ENCODE peak calls at places on chromosomes 6 and 20, in eight cellular contexts. S, U, J, T, F, C, Y and Q are unnamed samples.

GRCh38 chr20:7855545-7855944 is 84.7 kb downstream of the HAO1 start:
- DNase-seq in S (no peak), U (no peak), J (no peak), T (no peak), F (no peak), C (no peak), Y (no peak), Q (no peak)

GRCh38 chr6:170052991-170053821 is 237.7 kb downstream of the DLL1 start:
- DNase-seq in S (no peak), U (peak; percentile 9), J (no peak), T (no peak), F (no peak), C (peak; percentile 19), Y (no peak), Q (no peak)

GRCh38 chr6:73134588-73134987 is 90.7 kb downstream of the KHDC1L start:
- DNase-seq in S (no peak), U (no peak), J (peak; percentile 59), T (no peak), F (no peak), C (no peak), Y (no peak), Q (no peak)

GRCh38 chr20:40019510-40019909 is 669.5 kb downstream of the MAFB start:
- DNase-seq in S (no peak), U (no peak), J (no peak), T (no peak), F (no peak), C (no peak), Y (no peak), Q (no peak)

GRCh38 chr20:4512891-4513550 is 208.7 kb upstream of the PRND start:
- DNase-seq in S (peak; percentile 74), U (no peak), J (no peak), T (peak; percentile 89), F (no peak), C (no peak), Y (no peak), Q (peak; percentile 93)

GRCh38 chr20:32958574-32958973 is 45.7 kb downstream of the SUN5 start:
- DNase-seq in S (no peak), U (no peak), J (no peak), T (no peak), F (no peak), C (no peak), Y (no peak), Q (no peak)

GRCh38 chr6:158285321-158285960 is 26.8 kb upstream of the TULP4 start:
- DNase-seq in S (no peak), U (no peak), J (no peak), T (no peak), F (no peak), C (no peak), Y (no peak), Q (no peak)

GRCh38 chr20:6841128-6841527 is 73.6 kb downstream of the BMP2 start:
- DNase-seq in S (no peak), U (no peak), J (no peak), T (no peak), F (no peak), C (no peak), Y (no peak), Q (no peak)

GRCh38 chr6:111087106-111087835 is at the start of gene SLC16A10:
- DNase-seq in S (no peak), U (peak; percentile 76), J (peak; percentile 82), T (peak; percentile 10), F (no peak), C (peak; percentile 84), Y (peak; percentile 21), Q (no peak)

GRCh38 chr6:103617642-103618041 is 1242.1 kb downstream of the HACE1 start:
- DNase-seq in S (no peak), U (no peak), J (no peak), T (no peak), F (no peak), C (no peak), Y (no peak), Q (no peak)

GRCh38 chr20:878511-879307 is 37.4 kb downstream of the ANGPT4 start:
- DNase-seq in S (no peak), U (no peak), J (peak; percentile 19), T (peak; percentile 3), F (no peak), C (no peak), Y (no peak), Q (no peak)

GRCh38 chr6:85436408-85436807 is 13.5 kb upstream of the NT5E start:
- DNase-seq in S (no peak), U (no peak), J (no peak), T (peak; percentile 74), F (peak; percentile 40), C (no peak), Y (no peak), Q (peak; percentile 86)

GRCh38 chr20:13349240-13349604 is 128.1 kb downstream of the ISM1 start:
- DNase-seq in S (no peak), U (no peak), J (no peak), T (no peak), F (no peak), C (no peak), Y (no peak), Q (no peak)

GRCh38 chr6:53066059-53066406 is 829 bp downstream of the FBXO9 start:
- DNase-seq in S (no peak), U (peak; percentile 58), J (no peak), T (no peak), F (no peak), C (peak; percentile 45), Y (no peak), Q (no peak)

GRCh38 chr6:27130668-27131428 is 116.7 kb upstream of the PRSS16 start:
- DNase-seq in S (no peak), U (no peak), J (peak; percentile 59), T (no peak), F (no peak), C (no peak), Y (no peak), Q (no peak)

GRCh38 chr20:45359406-45360148 is 3.4 kb upstream of the SYS1 start:
- DNase-seq in S (no peak), U (no peak), J (peak; percentile 25), T (no peak), F (no peak), C (peak; percentile 53), Y (peak; percentile 90), Q (no peak)

GRCh38 chr6:35735452-35735851 is 1.4 kb upstream of the ARMC12 start:
- DNase-seq in S (no peak), U (no peak), J (no peak), T (no peak), F (no peak), C (peak; percentile 77), Y (no peak), Q (no peak)

GRCh38 chr6:155915651-155916050 is 460.0 kb upstream of the NOX3 start:
- DNase-seq in S (no peak), U (no peak), J (no peak), T (no peak), F (no peak), C (no peak), Y (no peak), Q (no peak)

GRCh38 chr20:52130406-52130805 is 61.2 kb downstream of the ZFP64 start:
- DNase-seq in S (no peak), U (no peak), J (no peak), T (peak; percentile 10), F (no peak), C (no peak), Y (no peak), Q (no peak)

GRCh38 chr6:151022492-151022891 is 157.0 kb downstream of the MTHFD1L start:
- DNase-seq in S (no peak), U (no peak), J (no peak), T (no peak), F (no peak), C (no peak), Y (no peak), Q (no peak)

GRCh38 chr6:55199239-55199638 is 24.9 kb downstream of the HCRTR2 start:
- DNase-seq in S (no peak), U (no peak), J (no peak), T (no peak), F (no peak), C (no peak), Y (no peak), Q (no peak)

DNA sequence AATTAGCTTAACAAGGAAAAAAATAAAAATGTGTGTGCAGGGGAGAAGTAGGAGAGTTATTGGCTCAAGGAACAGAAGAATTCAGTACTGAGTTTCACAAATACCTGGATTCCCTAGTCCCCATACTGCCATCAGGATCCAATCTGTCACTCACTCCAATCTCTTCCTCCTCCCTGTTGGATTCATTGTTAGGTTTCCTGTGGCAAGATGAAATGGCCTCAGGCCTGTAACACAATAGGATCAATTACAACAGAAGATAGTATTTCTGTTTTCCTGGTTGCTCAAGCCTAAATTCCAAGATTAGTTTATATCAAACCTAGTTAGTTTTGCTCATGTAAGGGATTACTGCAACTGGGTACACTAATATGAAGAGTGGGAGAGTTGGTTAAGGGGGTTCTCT is 24.4 kb downstream of the HCRTR2 start:
- DNase-seq in S (no peak), U (no peak), J (no peak), T (no peak), F (no peak), C (no peak), Y (no peak), Q (no peak)
- TF ChIP-seq CTCF in S (no peak), U (no peak), J (no peak), T (no peak), F (no peak), C (no peak), Y (no peak), Q (no peak)

GRCh38 chr6:129686941-129687627 is 22.9 kb downstream of the ARHGAP18 start:
- DNase-seq in S (no peak), U (no peak), J (peak; percentile 80), T (no peak), F (no peak), C (no peak), Y (no peak), Q (no peak)
- H3K4me3 ChIP-seq in S (no peak overlapping the region), U (no peak overlapping the region), J (no peak overlapping the region), T (no peak overlapping the region), F (no peak overlapping the region), C (no peak overlapping the region), Y (no peak overlapping the region), Q (no peak overlapping the region)

GRCh38 chr6:154274175-154274574 is 82.4 kb downstream of the IPCEF1 start:
- DNase-seq in S (no peak), U (no peak), J (no peak), T (no peak), F (no peak), C (no peak), Y (no peak), Q (no peak)

GRCh38 chr6:154277578-154278128 is 79.0 kb downstream of the IPCEF1 start:
- DNase-seq in S (no peak), U (no peak), J (no peak), T (no peak), F (no peak), C (no peak), Y (no peak), Q (no peak)

GRCh38 chr6:154276810-154277577 is 79.6 kb downstream of the IPCEF1 start:
- DNase-seq in S (no peak), U (no peak), J (peak; percentile 65), T (no peak), F (no peak), C (no peak), Y (no peak), Q (no peak)
- TF ChIP-seq CTCF in S (peak; percentile 60), U (peak; percentile 54), J (peak; percentile 37), T (peak; percentile 34), F (peak; percentile 71), C (no peak), Y (peak; percentile 66), Q (peak; percentile 22)

DNA sequence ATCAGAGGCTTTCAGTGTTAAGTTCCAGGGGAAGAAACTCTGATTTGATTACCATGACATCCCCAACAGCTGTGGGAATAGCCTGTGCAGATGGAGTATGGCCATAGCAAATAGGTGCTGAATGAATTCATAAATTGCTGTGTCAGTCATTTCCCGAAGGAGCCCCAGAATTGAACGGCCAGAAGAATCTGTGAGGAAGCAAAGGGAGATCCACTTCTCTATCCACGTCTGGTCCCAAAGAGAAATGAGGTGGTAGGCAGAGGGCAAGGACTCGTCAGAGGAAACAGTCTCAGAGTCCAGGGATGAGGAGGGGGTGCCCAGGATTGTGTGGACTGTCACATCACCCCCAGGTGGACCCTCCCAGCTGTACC is 3.1 kb upstream of the TAF8 start:
- DNase-seq in S (no peak), U (no peak), J (no peak), T (no peak), F (no peak), C (no peak), Y (no peak), Q (no peak)
- H3K4me3 ChIP-seq in S (no peak overlapping the region), U (peak overlapping the region; percentile 87), J (no peak overlapping the region), T (no peak overlapping the region), F (peak overlapping the region; percentile 55), C (peak overlapping the region; percentile 86), Y (peak overlapping the region; percentile 90), Q (no peak overlapping the region)